ENCODE peak calls at places on chromosomes 11 and 22, in four cellular contexts. G, M, V and J are unnamed samples.

GRCh38 chr11:59106363-59107336 is at the start of gene FAM111B:
- DNase-seq in G (peak; percentile 72), M (peak; percentile 84), V (peak; percentile 79), J (peak; percentile 66)

GRCh38 chr11:64253481-64253880 is 2.2 kb downstream of the PLCB3 start:
- DNase-seq in G (no peak), M (no peak), V (peak; percentile 70), J (no peak)

GRCh38 chr11:32090774-32091370 is at the start of gene RCN1:
- DNase-seq in G (no peak), M (peak; percentile 63), V (peak; percentile 30), J (peak; percentile 51)

GRCh38 chr11:128422576-128423370 is 164.6 kb downstream of the ETS1 start:
- DNase-seq in G (peak; percentile 68), M (no peak), V (no peak), J (no peak)

GRCh38 chr11:19101803-19102520 is 15.0 kb upstream of the ZDHHC13 start:
- DNase-seq in G (no peak), M (no peak), V (no peak), J (no peak)

GRCh38 chr11:108672113-108672512 is 7.2 kb downstream of the DDX10 start:
- DNase-seq in G (no peak), M (no peak), V (peak; percentile 23), J (no peak)

GRCh38 chr11:41921991-41922390 is 462.5 kb upstream of the LRRC4C start:
- DNase-seq in G (no peak), M (no peak), V (no peak), J (no peak)

GRCh38 chr11:1520987-1521349 is 34.4 kb upstream of the MOB2 start:
- DNase-seq in G (peak; percentile 51), M (no peak), V (no peak), J (no peak)

GRCh38 chr22:42793848-42794405 is 63.1 kb downstream of the ARFGAP3 start:
- DNase-seq in G (no peak), M (no peak), V (no peak), J (no peak)

GRCh38 chr11:68008381-68009337 is 1.5 kb upstream of the ALDH3B1 start:
- DNase-seq in G (peak; percentile 55), M (no peak), V (no peak), J (peak; percentile 27)

GRCh38 chr11:62104816-62105610 is 18.8 kb upstream of the INCENP start:
- DNase-seq in G (no peak), M (no peak), V (no peak), J (no peak)

GRCh38 chr11:45919806-45920530 is 2.3 kb upstream of the PEX16 start:
- DNase-seq in G (no peak), M (no peak), V (no peak), J (no peak)

GRCh38 chr11:69832561-69833413 is 13.6 kb upstream of the FGF3 start:
- DNase-seq in G (peak; percentile 9), M (no peak), V (no peak), J (no peak)

GRCh38 chr11:2212411-2213251 is 41.0 kb upstream of the TH start:
- DNase-seq in G (no peak), M (no peak), V (no peak), J (no peak)

GRCh38 chr11:129894281-129895125 is 875 bp downstream of the NFRKB start:
- DNase-seq in G (no peak), M (peak; percentile 7), V (peak; percentile 10), J (no peak)

GRCh38 chr22:17213976-17214375 is 5.3 kb downstream of the ADA2 start:
- DNase-seq in G (peak; percentile 56), M (no peak), V (peak; percentile 36), J (no peak)

GRCh38 chr11:1756791-1757771 is 6.6 kb downstream of the CTSD start:
- DNase-seq in G (no peak), M (no peak), V (no peak), J (no peak)

GRCh38 chr11:134663506-134664313 is 251.7 kb upstream of the B3GAT1 start:
- DNase-seq in G (no peak), M (no peak), V (no peak), J (no peak)

GRCh38 chr11:64545605-64546004 is 45.4 kb upstream of the SLC22A12 start:
- DNase-seq in G (no peak), M (peak; percentile 44), V (no peak), J (no peak)

GRCh38 chr11:69300124-69301032 is 6.4 kb downstream of the MYEOV start:
- DNase-seq in G (no peak), M (no peak), V (no peak), J (no peak)

GRCh38 chr11:33062137-33062536 is 22.8 kb downstream of the TCP11L1 start:
- DNase-seq in G (no peak), M (no peak), V (no peak), J (no peak)

GRCh38 chr22:24810043-24810749 is 4.2 kb downstream of the SGSM1 start:
- DNase-seq in G (no peak), M (no peak), V (peak; percentile 69), J (peak; percentile 54)

GRCh38 chr11:65609236-65609635 is 4.8 kb downstream of the MAP3K11 start:
- DNase-seq in G (no peak), M (no peak), V (no peak), J (no peak)

GRCh38 chr22:25800766-25801165 is 58.8 kb downstream of the MYO18B start:
- DNase-seq in G (no peak), M (no peak), V (no peak), J (no peak)

GRCh38 chr11:3231851-3232744 is at the start of gene MRGPRE:
- DNase-seq in G (no peak), M (no peak), V (no peak), J (no peak)

GRCh38 chr11:102513869-102514268 is 16.7 kb downstream of the MMP7 start:
- DNase-seq in G (no peak), M (no peak), V (no peak), J (no peak)

GRCh38 chr22:42353883-42354727 is 78.1 kb downstream of the NFAM1 start:
- DNase-seq in G (no peak), M (no peak), V (no peak), J (peak; percentile 39)

GRCh38 chr11:100719809-100720221 is 32.7 kb downstream of the ARHGAP42 start:
- DNase-seq in G (no peak), M (peak; percentile 73), V (no peak), J (peak; percentile 3)

GRCh38 chr11:120400564-120401364 is 64.6 kb downstream of the ARHGEF12 start:
- DNase-seq in G (no peak), M (peak; percentile 70), V (no peak), J (no peak)

GRCh38 chr22:48745842-48746788 is 1081.6 kb downstream of the BRD1 start:
- DNase-seq in G (no peak), M (no peak), V (no peak), J (no peak)

GRCh38 chr22:20384865-20385264 is 9.1 kb upstream of the ZNF74 start:
- DNase-seq in G (no peak), M (no peak), V (no peak), J (no peak)

GRCh38 chr11:104573431-104573830 is 324.8 kb downstream of the CASP12 start:
- DNase-seq in G (no peak), M (peak; percentile 15), V (no peak), J (no peak)

GRCh38 chr11:13193613-13194012 is 84.0 kb upstream of the BMAL1 start:
- DNase-seq in G (no peak), M (no peak), V (no peak), J (no peak)

GRCh38 chr11:68893282-68893681 is 10.3 kb downstream of the MRPL21 start:
- DNase-seq in G (no peak), M (no peak), V (no peak), J (no peak)

GRCh38 chr11:94868468-94868867 is 100.3 kb downstream of the AMOTL1 start:
- DNase-seq in G (no peak), M (no peak), V (no peak), J (no peak)

GRCh38 chr22:45775569-45776312 is 104.1 kb downstream of the ATXN10 start:
- DNase-seq in G (peak; percentile 59), M (no peak), V (no peak), J (no peak)

GRCh38 chr22:44807232-44807631 is 54.9 kb downstream of the ARHGAP8 start:
- DNase-seq in G (no peak), M (no peak), V (no peak), J (no peak)

GRCh38 chr11:65551572-65552398 is 6.4 kb downstream of the LTBP3 start:
- DNase-seq in G (peak; percentile 75), M (no peak), V (no peak), J (no peak)

GRCh38 chr22:44244265-44244822 is 63.6 kb downstream of the PARVG start:
- DNase-seq in G (no peak), M (no peak), V (no peak), J (no peak)